ENCODE peak calls at places on chromosomes 2 and 18, in nine cellular contexts. B is AG09309; D is neuronal stem cell; F is fibroblast of mammary gland; O is neural progenitor cell; K is CD8-positive, alpha-beta memory T cell; Y is ovary; X is A549; I is spleen. M is an unnamed sample.

GRCh38 chr2:47040662-47041061 is 114.4 kb downstream of the STPG4 start:
- DNase-seq in X (no peak), O (no peak), F (no peak), Y (no peak), D (no peak), I (no peak), B (no peak), K (no peak), M (no peak)

GRCh38 chr18:74963820-74964446 is 245.0 kb downstream of the PTGR3 start:
- DNase-seq in I (no peak), B (no peak), D (no peak), F (peak), X (no peak), K (no peak), Y (no peak), O (peak), M (peak)

GRCh38 chr2:229856416-229856815 is 65.4 kb downstream of the TRIP12 start:
- DNase-seq in K (no peak), F (no peak), I (no peak), D (no peak), O (no peak), X (no peak), B (no peak), Y (no peak), M (no peak)

GRCh38 chr2:7203056-7203467 is 285.9 kb downstream of the RNF144A start:
- DNase-seq in I (no peak), X (peak), Y (peak), F (peak), K (peak), O (peak), D (peak), B (peak), M (peak)

GRCh38 chr2:88016948-88017779 is 817 bp upstream of the RNU2-63P start:
- DNase-seq in I (peak), D (peak), B (no peak), F (no peak), X (peak), O (peak), K (no peak), Y (no peak), M (no peak)

GRCh38 chr2:63872571-63873328 is 31.1 kb downstream of the UGP2 start:
- DNase-seq in F (no peak), Y (no peak), D (no peak), B (no peak), I (no peak), O (no peak), K (no peak), X (no peak), M (no peak)

GRCh38 chr2:108787209-108787558 is 613 bp downstream of the CCDC138 start:
- DNase-seq in F (no peak), X (no peak), O (no peak), I (no peak), K (no peak), D (peak), B (no peak), Y (no peak), M (no peak)

GRCh38 chr2:165016772-165017411 is 61.6 kb upstream of the SLC38A11 start:
- DNase-seq in D (peak), K (no peak), F (peak), X (peak), Y (no peak), O (peak), B (peak), I (no peak), M (peak)

GRCh38 chr2:162382283-162382682 is 38.4 kb downstream of the GCA start:
- DNase-seq in F (no peak), B (no peak), I (no peak), D (no peak), Y (no peak), O (no peak), K (no peak), X (no peak), M (no peak)

GRCh38 chr18:78429127-78430108 is 550.2 kb upstream of the SALL3 start:
- DNase-seq in O (no peak), F (no peak), Y (no peak), K (no peak), D (no peak), B (no peak), X (no peak), I (peak), M (no peak)

GRCh38 chr2:150601280-150602038 is 114.0 kb upstream of the RND3 start:
- DNase-seq in I (no peak), F (no peak), O (no peak), D (no peak), X (no peak), Y (no peak), B (no peak), K (no peak), M (peak)

GRCh38 chr2:57987835-57988573 is 58.6 kb upstream of the VRK2 start:
- DNase-seq in Y (no peak), D (no peak), I (no peak), X (no peak), B (no peak), O (no peak), F (peak), K (no peak), M (peak)

GRCh38 chr2:231800493-231801091 is 14.3 kb downstream of the COPS7B start:
- DNase-seq in Y (no peak), X (peak), B (no peak), K (no peak), I (no peak), D (peak), O (peak), F (peak), M (peak)

GRCh38 chr2:72118951-72119350 is 28.7 kb downstream of the CYP26B1 start:
- DNase-seq in K (peak), O (no peak), X (no peak), B (no peak), Y (no peak), I (no peak), D (no peak), F (no peak), M (no peak)

GRCh38 chr2:17611036-17611435 is 70.5 kb downstream of the VSNL1 start:
- DNase-seq in B (no peak), D (no peak), F (no peak), X (no peak), O (no peak), Y (no peak), K (no peak), I (no peak), M (no peak)

GRCh38 chr2:176789751-176790150 is 422.8 kb upstream of the HNRNPA3 start:
- DNase-seq in K (no peak), X (no peak), D (no peak), I (no peak), F (peak), O (no peak), B (no peak), Y (no peak), M (peak)

GRCh38 chr2:207513577-207514257 is 16.0 kb upstream of the CREB1 start:
- DNase-seq in I (no peak), X (no peak), O (no peak), Y (no peak), K (no peak), D (no peak), B (peak), F (peak), M (peak)

GRCh38 chr2:112152476-112153178 is 14.4 kb downstream of the FBLN7 start:
- DNase-seq in F (peak), X (no peak), Y (no peak), D (no peak), I (no peak), K (no peak), B (no peak), O (no peak), M (no peak)

GRCh38 chr2:237304763-237305514 is 109.0 kb downstream of the COL6A3 start:
- DNase-seq in X (no peak), K (no peak), F (peak), I (no peak), D (no peak), B (peak), Y (no peak), O (no peak), M (peak)

GRCh38 chr2:226791056-226791486 is 8.5 kb downstream of the IRS1 start:
- DNase-seq in B (no peak), K (peak), I (no peak), Y (no peak), O (peak), X (no peak), F (peak), D (no peak), M (peak)

GRCh38 chr2:28166956-28167355 is 225.7 kb upstream of the FOSL2 start:
- DNase-seq in B (no peak), D (no peak), X (peak), Y (no peak), K (no peak), I (no peak), F (peak), O (no peak), M (no peak)

GRCh38 chr2:45567288-45567963 is 43.6 kb downstream of the SRBD1 start:
- DNase-seq in O (no peak), X (no peak), F (no peak), D (no peak), B (no peak), I (peak), K (no peak), Y (no peak), M (no peak)
- H3K4me3 ChIP-seq in O (no peak), X (no peak), F (no peak), D (no peak), B (no peak), I (peak), K (peak), Y (no peak), M (peak)

DNA sequence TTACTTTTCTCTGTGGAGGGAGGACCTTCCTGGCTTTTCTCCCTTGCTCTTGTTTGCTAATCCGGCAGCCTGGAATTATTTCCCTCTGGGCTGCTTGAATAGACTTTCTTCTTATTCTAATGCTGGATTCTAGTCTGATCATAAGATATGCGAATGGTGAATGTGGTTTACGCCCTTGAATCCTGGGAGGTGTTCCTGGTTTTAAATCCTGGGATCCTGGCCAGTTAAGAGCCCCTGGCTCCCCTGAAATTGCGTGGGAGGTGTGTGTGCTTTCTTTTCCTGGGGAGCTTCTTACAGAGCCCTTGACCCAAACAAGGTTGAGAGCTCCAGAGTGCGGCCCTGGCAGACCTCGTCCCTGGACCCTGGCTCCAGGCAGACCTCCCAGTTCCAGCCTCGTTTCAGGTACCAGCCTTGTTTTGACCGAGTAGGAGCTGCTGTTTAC is 2.8 kb downstream of the SH3BP4 start:
- DNase-seq in I (peak), B (no peak), O (peak), K (no peak), D (no peak), X (no peak), F (peak), Y (peak), M (peak)
- H3K4me3 ChIP-seq in I (no peak), B (peak), O (peak), K (no peak), D (peak), X (no peak), F (peak), Y (peak), M (peak)

GRCh38 chr18:8765692-8766463 is 60.5 kb downstream of the MTCL1 start:
- DNase-seq in D (no peak), I (no peak), X (no peak), B (no peak), K (no peak), Y (no peak), O (no peak), F (peak), M (peak)
- H3K4me3 ChIP-seq in D (no peak), I (no peak), X (no peak), B (no peak), K (no peak), Y (no peak), O (no peak), F (no peak), M (no peak)

GRCh38 chr2:195343942-195344530 is 313.0 kb upstream of the SLC39A10 start:
- DNase-seq in X (no peak), B (peak), Y (no peak), F (peak), K (no peak), I (no peak), O (no peak), D (no peak), M (no peak)
- H3K4me3 ChIP-seq in X (no peak), B (no peak), Y (no peak), F (no peak), K (no peak), I (no peak), O (no peak), D (no peak), M (no peak)

DNA sequence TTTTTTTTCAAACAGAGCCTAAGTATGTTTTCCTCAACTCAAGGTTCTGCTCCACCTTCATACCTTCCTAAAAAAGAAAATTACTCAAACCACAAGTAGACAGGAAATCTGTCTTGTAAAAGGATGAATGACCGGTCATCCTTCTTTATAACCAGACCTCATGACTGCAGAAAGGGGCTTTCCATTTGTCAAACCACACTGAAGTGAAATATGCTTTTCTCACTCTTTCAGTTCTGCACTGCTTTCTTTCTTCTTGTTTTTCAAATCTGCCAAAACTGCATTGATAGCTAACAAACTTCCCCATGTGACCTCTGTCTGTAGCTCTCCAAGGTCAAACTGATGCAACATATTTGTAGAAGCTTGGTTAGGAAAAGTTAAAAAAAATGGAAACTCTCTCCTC is 308.9 kb upstream of the CCDC68 start:
- DNase-seq in X (no peak), F (no peak), I (no peak), O (no peak), D (no peak), K (no peak), B (no peak), Y (no peak), M (peak)
- H3K4me3 ChIP-seq in X (no peak), F (no peak), I (no peak), O (no peak), D (no peak), K (no peak), B (no peak), Y (no peak), M (no peak)

GRCh38 chr2:104858325-104858978 is 4.5 kb downstream of the POU3F3 start:
- DNase-seq in X (no peak), B (no peak), F (no peak), K (no peak), D (no peak), O (no peak), I (no peak), Y (no peak), M (no peak)
- H3K4me3 ChIP-seq in X (no peak), B (no peak), F (no peak), K (no peak), D (no peak), O (no peak), I (no peak), Y (no peak), M (no peak)